ENCODE peak calls at places on chromosomes 6 and 20, in five cellular contexts. X is neural crest cell; Y is activated CD4-positive, alpha-beta T cell treated with anti-CD3 and anti-CD28 coated beads, Interleukin-2, amount 10 ng/mL, durations not matched to agents 24 days and 14 days; F is KBM-7; C is spleen. J is an unnamed sample.

GRCh38 chr6:150753404-150754184 is 111.9 kb upstream of the MTHFD1L start:
- DNase-seq in X (no peak), F (no peak), C (no peak), Y (no peak), J (no peak)

GRCh38 chr6:20328266-20328946 is 73.3 kb upstream of the E2F3 start:
- DNase-seq in F (no peak), Y (no peak), C (no peak), X (no peak), J (no peak)

GRCh38 chr20:6028795-6029194 is 25.1 kb downstream of the LRRN4 start:
- DNase-seq in X (no peak), C (no peak), Y (no peak), F (no peak), J (no peak)

GRCh38 chr6:18823782-18824386 is 436.7 kb downstream of the RNF144B start:
- DNase-seq in C (no peak), Y (peak), F (peak), X (peak), J (no peak)

GRCh38 chr6:155313602-155314091 is 637 bp downstream of the TFB1M start:
- DNase-seq in X (no peak), F (no peak), C (no peak), Y (peak), J (no peak)

GRCh38 chr20:4835244-4836177 is 113.8 kb downstream of the PRND start:
- DNase-seq in C (no peak), Y (no peak), F (no peak), X (no peak), J (no peak)

GRCh38 chr6:1667012-1667804 is 57.5 kb downstream of the FOXC1 start:
- DNase-seq in F (no peak), C (no peak), X (no peak), Y (no peak), J (no peak)

GRCh38 chr6:38443750-38444149 is 196.0 kb downstream of the BTBD9 start:
- DNase-seq in Y (peak), F (no peak), C (no peak), X (no peak), J (no peak)

GRCh38 chr20:14335122-14335521 is 2.3 kb downstream of the FLRT3 start:
- DNase-seq in Y (no peak), C (no peak), F (no peak), X (no peak), J (no peak)

GRCh38 chr6:142809947-142810346 is 135.0 kb downstream of the HIVEP2 start:
- DNase-seq in C (no peak), Y (no peak), F (no peak), X (no peak), J (no peak)

GRCh38 chr6:27157461-27158315 is 89.8 kb upstream of the PRSS16 start:
- DNase-seq in Y (peak), F (peak), X (no peak), C (peak), J (no peak)

GRCh38 chr6:82705579-82705978 is 342.0 kb downstream of the TPBG start:
- DNase-seq in F (no peak), Y (no peak), C (no peak), X (no peak), J (no peak)

GRCh38 chr6:81744136-81744535 is 8.3 kb downstream of the TENT5A start:
- DNase-seq in X (no peak), C (no peak), F (peak), Y (no peak), J (no peak)

GRCh38 chr20:57619053-57619831 is 984 bp downstream of the ZBP1 start:
- DNase-seq in X (no peak), Y (peak), C (peak), F (peak), J (no peak)

GRCh38 chr20:58238490-58238889 is 10.0 kb upstream of the ANKRD60 start:
- DNase-seq in F (no peak), C (no peak), X (no peak), Y (no peak), J (no peak)

GRCh38 chr6:158058156-158058723 is 76.6 kb downstream of the SYNJ2 start:
- DNase-seq in F (no peak), X (no peak), C (no peak), Y (no peak), J (peak)

GRCh38 chr6:117265425-117266266 is at the start of gene VGLL2:
- DNase-seq in Y (no peak), F (peak), X (peak), C (peak), J (peak)

GRCh38 chr6:41132254-41132653 is 21.9 kb downstream of the TREML1 start:
- DNase-seq in X (no peak), C (no peak), Y (no peak), F (no peak), J (no peak)

GRCh38 chr6:95087394-95088097 is 489.8 kb upstream of the MANEA start:
- DNase-seq in X (no peak), C (no peak), Y (no peak), F (no peak), J (no peak)

GRCh38 chr6:12097791-12098190 is 85.7 kb downstream of the HIVEP1 start:
- DNase-seq in C (no peak), Y (no peak), F (no peak), X (no peak), J (no peak)

GRCh38 chr6:81894286-81894685 is 141.8 kb upstream of the TENT5A start:
- DNase-seq in Y (no peak), C (no peak), F (no peak), X (no peak), J (no peak)

GRCh38 chr20:60152792-60153191 is 194.6 kb downstream of the CDH26 start:
- DNase-seq in Y (no peak), F (no peak), X (no peak), C (no peak), J (no peak)

GRCh38 chr20:21125072-21125848 is 622 bp upstream of the KIZ start:
- DNase-seq in C (peak), Y (no peak), F (no peak), X (peak), J (no peak)

GRCh38 chr6:18147616-18148015 is 7.3 kb downstream of the TPMT start:
- DNase-seq in Y (no peak), F (no peak), X (no peak), C (no peak), J (no peak)

GRCh38 chr6:10136636-10137035 is 278.2 kb downstream of the TFAP2A start:
- DNase-seq in F (no peak), X (no peak), Y (no peak), C (no peak), J (no peak)

GRCh38 chr6:2990179-2990931 is 9.3 kb upstream of the NQO2 start:
- DNase-seq in C (no peak), X (no peak), Y (peak), F (peak), J (no peak)

GRCh38 chr6:48150701-48151100 is 39.7 kb upstream of the PTCHD4 start:
- DNase-seq in X (no peak), C (peak), Y (no peak), F (no peak), J (peak)

GRCh38 chr6:105890521-105891244 is 195.5 kb upstream of the PRDM1 start:
- DNase-seq in C (no peak), X (no peak), Y (peak), F (no peak), J (no peak)

GRCh38 chr20:63268671-63269439 is 3.8 kb upstream of the ARFGAP1 start:
- DNase-seq in X (no peak), F (no peak), C (no peak), Y (no peak), J (no peak)

GRCh38 chr20:57633945-57634491 is 13.8 kb upstream of the ZBP1 start:
- DNase-seq in X (no peak), C (no peak), Y (peak), F (no peak), J (no peak)

GRCh38 chr6:142850653-142851434 is 94.1 kb downstream of the HIVEP2 start:
- DNase-seq in X (no peak), C (no peak), Y (peak), F (no peak), J (no peak)

J was measured in chondrocyte.